ENCODE peak calls at places on chromosomes 4 and X, in five cellular contexts. S is stimulated activated CD4-positive, alpha-beta T cell treated with anti-CD3 and anti-CD28 coated beads, Interleukin-15, amount 100 ng/mL, for 1 hour; U is mucosa of descending colon; L is CD8-positive, alpha-beta memory T cell; K is NCI-H226. H is an unnamed sample.

GRCh38 chr4:48031802-48032525 is 15.4 kb downstream of the NIPAL1 start:
- DNase-seq in S (no peak), L (no peak), U (no peak), K (peak), H (no peak)

GRCh38 chrX:72079607-72080006 is 52.1 kb downstream of the RTL5 start:
- DNase-seq in S (no peak), L (no peak), U (no peak), K (no peak), H (no peak)

GRCh38 chrX:119935215-119935893 is 8.2 kb downstream of the NKAP start:
- DNase-seq in S (no peak), U (no peak), K (no peak), L (no peak), H (no peak)

GRCh38 chr4:7073526-7074390 is 5.9 kb upstream of the GRPEL1 start:
- DNase-seq in U (no peak), K (peak), L (no peak), S (no peak), H (peak)

GRCh38 chr4:139665690-139666529 is at the start of gene MGST2:
- DNase-seq in L (peak), U (peak), S (peak), K (peak), H (peak)

GRCh38 chr4:187993827-187994226 is 1.7 kb upstream of the ZFP42 start:
- DNase-seq in S (no peak), K (no peak), L (no peak), U (no peak), H (no peak)

GRCh38 chr4:175970734-175971133 is 94.9 kb upstream of the WDR17 start:
- DNase-seq in K (no peak), U (no peak), S (no peak), L (no peak), H (no peak)

GRCh38 chr4:151223465-151223864 is 53.5 kb upstream of the PRSS48 start:
- DNase-seq in K (no peak), S (no peak), L (no peak), U (no peak), H (no peak)

GRCh38 chr4:157984285-157984911 is 188.4 kb downstream of the GASK1B start:
- DNase-seq in S (no peak), U (no peak), L (no peak), K (no peak), H (peak)

GRCh38 chrX:47247206-47247998 is 14.6 kb downstream of the USP11 start:
- DNase-seq in S (no peak), L (no peak), K (no peak), U (no peak), H (peak)

GRCh38 chr4:38287090-38287843 is 327.1 kb downstream of the PTTG2 start:
- DNase-seq in L (no peak), K (no peak), U (no peak), S (no peak), H (no peak)

GRCh38 chr4:184648220-184649025 is 824 bp downstream of the CASP3 start:
- DNase-seq in K (no peak), S (peak), U (peak), L (peak), H (peak)

GRCh38 chr4:150215601-150216000 is 137.4 kb downstream of the DCLK2 start:
- DNase-seq in S (no peak), L (no peak), U (no peak), K (no peak), H (peak)

GRCh38 chr4:1969928-1970723 is 38.6 kb downstream of the NELFA start:
- DNase-seq in S (no peak), U (no peak), L (no peak), K (no peak), H (no peak)

GRCh38 chr4:13642576-13642975 is 15.1 kb upstream of the BOD1L1 start:
- DNase-seq in L (no peak), U (no peak), S (no peak), K (no peak), H (no peak)

GRCh38 chrX:54413753-54414152 is 26.5 kb upstream of the TSR2 start:
- DNase-seq in S (no peak), U (no peak), K (no peak), L (no peak), H (no peak)

GRCh38 chr4:8274066-8274652 is 4.6 kb downstream of the HTRA3 start:
- DNase-seq in L (no peak), K (no peak), S (no peak), U (no peak), H (no peak)

GRCh38 chr4:186104114-186104894 is at the start of gene FAM149A:
- DNase-seq in U (peak), L (peak), K (no peak), S (peak), H (no peak)

GRCh38 chr4:152168960-152169616 is 366.8 kb downstream of the FBXW7 start:
- DNase-seq in U (no peak), L (no peak), S (no peak), K (no peak), H (peak)

GRCh38 chr4:86497131-86497530 is 97.0 kb upstream of the PTPN13 start:
- DNase-seq in S (no peak), K (no peak), L (no peak), U (no peak), H (peak)

GRCh38 chr4:146255463-146255862 is 41.1 kb downstream of the REELD1 start:
- DNase-seq in K (peak), L (no peak), U (no peak), S (no peak), H (no peak)

GRCh38 chr4:31651541-31651940 is 931.4 kb downstream of the PCDH7 start:
- DNase-seq in S (no peak), L (no peak), U (no peak), K (peak), H (no peak)

GRCh38 chrX:121579016-121579760 is 531.8 kb downstream of the GLUD2 start:
- DNase-seq in K (no peak), U (no peak), S (no peak), L (no peak), H (peak)

GRCh38 chr4:24924309-24924781 is 11.5 kb upstream of the CCDC149 start:
- DNase-seq in S (no peak), K (peak), L (no peak), U (no peak), H (peak)

GRCh38 chr4:56653461-56654237 is 27.4 kb downstream of the HOPX start:
- DNase-seq in S (no peak), U (peak), L (no peak), K (no peak), H (no peak)

GRCh38 chr4:75710246-75710645 is 14.1 kb upstream of the USO1 start:
- DNase-seq in L (no peak), S (no peak), K (no peak), U (no peak), H (no peak)

GRCh38 chrX:103687696-103688191 is 1.2 kb upstream of the MORF4L2 start:
- DNase-seq in K (peak), S (peak), U (peak), L (peak), H (peak)

GRCh38 chrX:118355225-118355920 is 9.5 kb downstream of the WDR44 start:
- DNase-seq in L (no peak), K (no peak), S (no peak), U (no peak), H (peak)

GRCh38 chrX:130100180-130100579 is 10.1 kb downstream of the ELF4 start:
- DNase-seq in K (no peak), L (no peak), S (no peak), U (peak), H (no peak)

GRCh38 chr4:184196730-184197355 is 20.8 kb downstream of the ENPP6 start:
- DNase-seq in K (no peak), U (no peak), S (no peak), L (no peak), H (peak)

GRCh38 chrX:73836956-73837477 is 274.0 kb downstream of the CHIC1 start:
- DNase-seq in S (no peak), L (no peak), K (no peak), U (no peak), H (no peak)

GRCh38 chr4:139099366-139099982 is 77.5 kb downstream of the ELF2 start:
- DNase-seq in U (peak), K (peak), L (peak), S (peak), H (peak)

GRCh38 chr4:112138538-112138937 is 6.7 kb upstream of the FAM241A start:
- DNase-seq in K (no peak), L (no peak), U (no peak), S (no peak), H (no peak)

GRCh38 chrX:50920132-50920531 is 9.6 kb downstream of the BMP15 start:
- DNase-seq in L (no peak), S (no peak), U (no peak), K (no peak), H (peak)

GRCh38 chr4:139555705-139556070 is 331 bp downstream of the SETD7 start:
- DNase-seq in L (no peak), U (peak), S (no peak), K (no peak), H (no peak)

GRCh38 chr4:4619821-4620220 is 78.0 kb upstream of the STX18 start:
- DNase-seq in U (no peak), L (no peak), K (no peak), S (no peak), H (no peak)

GRCh38 chr4:42904986-42905385 is 12.5 kb downstream of the GRXCR1 start:
- DNase-seq in S (no peak), K (no peak), U (no peak), L (no peak), H (no peak)